ENCODE peak calls at places on chromosomes 4 and X, in four cellular contexts. P is stimulated activated CD4-positive, alpha-beta T cell treated with anti-CD3 and anti-CD28 coated beads, TNF-alpha, amount 100 ng/mL, for 1 hour; N is fibroblast of lung; Q is iris pigment epithelial cell. S is an unnamed sample.

GRCh38 chrX:15761564-15762191 is 23.6 kb downstream of the CA5B start:
- DNase-seq in N (no peak), P (no peak), Q (no peak), S (peak)

GRCh38 chrX:30992381-30992904 is 79.4 kb downstream of the FTHL17 start:
- DNase-seq in Q (peak), N (peak), P (no peak), S (no peak)

GRCh38 chrX:133999013-133999705 is 13.8 kb upstream of the GPC3 start:
- DNase-seq in P (no peak), N (no peak), Q (no peak), S (no peak)

GRCh38 chrX:68498508-68499379 is at the start of gene YIPF6:
- DNase-seq in P (peak), N (peak), Q (peak), S (peak)

GRCh38 chr4:27154706-27155105 is 294.1 kb downstream of the STIM2 start:
- DNase-seq in Q (peak), N (peak), P (no peak), S (no peak)

GRCh38 chr4:102836596-102836995 is 9.2 kb upstream of the UBE2D3 start:
- DNase-seq in N (no peak), Q (no peak), P (no peak), S (no peak)

GRCh38 chr4:14888790-14889189 is 113.5 kb upstream of the CPEB2 start:
- DNase-seq in P (no peak), N (no peak), Q (peak), S (no peak)

GRCh38 chr4:140131663-140132229 is 22.2 kb downstream of the MAML3 start:
- DNase-seq in P (no peak), Q (no peak), N (no peak), S (no peak)

GRCh38 chrX:14932136-14932535 is 58.9 kb downstream of the MOSPD2 start:
- DNase-seq in Q (no peak), N (no peak), P (no peak), S (no peak)

GRCh38 chr4:104677122-104677521 is 182.4 kb upstream of the CXXC4 start:
- DNase-seq in N (peak), Q (no peak), P (no peak), S (no peak)

GRCh38 chr4:86999244-86999643 is 64.4 kb downstream of the AFF1 start:
- DNase-seq in P (no peak), N (no peak), Q (no peak), S (no peak)

GRCh38 chr4:148998719-148999118 is 556.5 kb upstream of the NR3C2 start:
- DNase-seq in Q (peak), P (no peak), N (no peak), S (peak)

S was measured in WTC11.